ENCODE peak calls at places on chromosomes 5 and 9, in four cellular contexts. I is H1, O is HepG2, B is GM12878. G is an unnamed sample.

GRCh38 chr5:109711681-109712080 is 22.0 kb downstream of the MAN2A1 start:
- DNase-seq in I (no peak), B (no peak), O (no peak), G (no peak)

GRCh38 chr9:86407022-86407421 is 52.8 kb upstream of the TUT7 start:
- DNase-seq in O (peak; percentile 54), I (no peak), B (no peak), G (peak; percentile 9)

GRCh38 chr9:104907278-104907951 is 20.5 kb downstream of the ABCA1 start:
- DNase-seq in B (no peak), O (no peak), I (no peak), G (no peak)

GRCh38 chr5:141800629-141801028 is 77.6 kb downstream of the PCDH1 start:
- DNase-seq in B (no peak), I (no peak), O (no peak), G (no peak)

GRCh38 chr5:145859451-145859850 is 13.4 kb downstream of the GRXCR2 start:
- DNase-seq in B (no peak), O (no peak), I (no peak), G (no peak)

GRCh38 chr9:37433754-37434435 is 11.4 kb downstream of the GRHPR start:
- DNase-seq in O (no peak), B (no peak), I (no peak), G (peak; percentile 89)

GRCh38 chr5:111252799-111253564 is 28.8 kb downstream of the CAMK4 start:
- DNase-seq in I (no peak), B (no peak), O (no peak), G (no peak)

GRCh38 chr9:120610975-120611689 is 31.2 kb upstream of the CDK5RAP2 start:
- DNase-seq in I (no peak), B (no peak), O (peak; percentile 29), G (no peak)

GRCh38 chr9:5796298-5796697 is 36.6 kb downstream of the ERMP1 start:
- DNase-seq in I (no peak), O (no peak), B (no peak), G (no peak)

GRCh38 chr5:132742158-132742557 is 4.8 kb upstream of the KIF3A start:
- DNase-seq in O (no peak), B (no peak), I (no peak), G (no peak)

GRCh38 chr5:144142826-144143167 is 27.7 kb downstream of the YIPF5 start:
- DNase-seq in B (no peak), I (no peak), O (no peak), G (no peak)

GRCh38 chr5:174919351-174919750 is 195.0 kb downstream of the MSX2 start:
- DNase-seq in O (no peak), I (no peak), B (no peak), G (no peak)
- H3K4me3 ChIP-seq in O (no peak overlapping the region), I (no peak overlapping the region), B (no peak overlapping the region), G (no peak overlapping the region)

DNA sequence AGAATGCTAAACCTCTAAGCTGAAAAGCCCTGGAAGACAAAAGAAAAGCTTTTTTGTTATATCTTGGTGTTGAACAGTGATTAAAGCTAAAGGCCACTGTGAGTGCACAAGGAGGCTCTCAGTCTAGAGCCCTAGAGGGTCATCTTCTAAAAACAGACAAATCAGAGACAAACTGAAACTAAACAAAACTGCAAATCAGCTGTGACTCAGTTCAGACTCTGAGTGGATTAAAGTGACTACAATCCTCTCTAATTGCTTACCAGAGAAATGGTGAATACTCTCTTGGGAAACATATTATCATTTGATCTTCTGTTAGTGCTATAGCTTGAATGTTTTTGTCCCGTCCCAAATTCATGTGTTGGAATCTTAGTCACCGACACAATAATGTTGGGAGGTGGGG is 491.9 kb downstream of the CDH18 start:
- DNase-seq in I (no peak), O (no peak), B (no peak), G (no peak)
- TF ChIP-seq ZNF274 in I (no peak), O (no peak), B (no peak), G (no peak)

GRCh38 chr9:81053298-81054025 is 635.9 kb downstream of the TLE1 start:
- DNase-seq in B (no peak), O (no peak), I (no peak), G (no peak)
- TF ChIP-seq SUZ12 in B (no peak), O (no peak), I (no peak), G (no peak)

GRCh38 chr5:52727568-52727967 is 60.1 kb upstream of the ITGA1 start:
- DNase-seq in B (no peak), I (no peak), O (no peak), G (no peak)
- H3K4me3 ChIP-seq in B (no peak overlapping the region), I (no peak overlapping the region), O (no peak overlapping the region), G (no peak overlapping the region)

GRCh38 chr9:72313507-72313906 is 51.5 kb downstream of the ZFAND5 start:
- DNase-seq in B (no peak), I (no peak), O (no peak), G (no peak)

GRCh38 chr9:72312563-72312962 is 52.4 kb downstream of the ZFAND5 start:
- DNase-seq in O (no peak), I (no peak), B (no peak), G (no peak)

GRCh38 chr9:72315089-72315509 is 49.9 kb downstream of the ZFAND5 start:
- DNase-seq in B (no peak), I (no peak), O (no peak), G (no peak)

GRCh38 chr9:72315510-72316287 is 49.3 kb downstream of the ZFAND5 start:
- DNase-seq in O (no peak), B (no peak), I (no peak), G (no peak)
- TF ChIP-seq ZNF274 in O (no peak), B (no peak), I (no peak), G (no peak)

DNA sequence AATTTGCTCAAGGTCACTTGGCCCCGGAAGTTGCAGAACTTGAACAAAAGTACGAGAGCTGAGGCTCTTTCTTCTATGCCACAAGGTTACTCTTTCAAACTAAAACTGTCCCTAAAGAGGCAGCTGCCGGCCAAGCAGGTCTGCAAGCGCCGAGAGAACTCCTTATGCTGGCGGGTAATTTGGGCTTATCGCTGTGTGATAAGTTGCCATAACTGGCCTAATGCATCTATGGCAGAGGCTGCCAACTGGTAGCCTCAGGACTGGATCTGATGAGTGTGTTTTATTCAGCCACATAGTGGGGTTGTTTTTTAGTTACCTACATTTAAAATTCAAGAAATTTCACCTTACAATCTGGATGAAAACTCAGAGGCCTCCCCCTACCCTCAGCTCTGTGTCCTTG is 68.1 kb upstream of the SPOCK1 start:
- DNase-seq in O (no peak), B (no peak), I (no peak), G (no peak)
- TF ChIP-seq SUZ12 in O (no peak), B (no peak), I (no peak), G (no peak)

G was measured in NT2/D1.